ENCODE peak calls at places on chromosomes 11 and 22, in ten cellular contexts. V is fibroblast of lung; N is effector memory CD4-positive, alpha-beta T cell; K is MM.1S; O is RWPE2; B is heart left ventricle; A is cardiac muscle cell; S is stomach; F is CD8-positive, alpha-beta memory T cell; G is SJSA1. E is an unnamed sample. For H3K9me3 and H3K27me3, the result is how much of the 10 kb centered on the place peaks cover.

GRCh38 chr11:112172362-112172994 is 2.8 kb upstream of the BCO2 start:
- DNase-seq in V (peak), N (no peak), K (no peak), O (no peak), B (no peak), A (no peak), S (no peak), F (no peak), G (no peak), E (no peak)

GRCh38 chr11:1912314-1912878 is 7.1 kb upstream of the TNNT3 start:
- DNase-seq in V (no peak), N (no peak), K (no peak), O (no peak), B (peak), A (no peak), S (no peak), F (no peak), G (no peak), E (no peak)

GRCh38 chr11:110428956-110429613 is 663 bp upstream of the FDX1 start:
- DNase-seq in V (no peak), N (no peak), K (peak), O (no peak), B (no peak), A (no peak), S (no peak), F (no peak), G (no peak), E (no peak)

GRCh38 chr11:130211781-130212401 is 52.3 kb downstream of the ST14 start:
- DNase-seq in V (no peak), N (no peak), K (no peak), O (peak), B (peak), A (no peak), S (peak), F (no peak), G (no peak), E (no peak)

GRCh38 chr22:20858615-20859416 is at the start of the genes PI4KA and SNAP29:
- DNase-seq in V (peak), N (peak), K (peak), O (peak), B (peak), A (peak), S (peak), F (peak), G (peak), E (peak)

GRCh38 chr11:71183878-71184277 is 68.5 kb downstream of the SHANK2 start:
- DNase-seq in V (no peak), N (no peak), K (no peak), O (no peak), B (no peak), A (no peak), S (no peak), F (no peak), G (no peak), E (no peak)

GRCh38 chr11:122882809-122883681 is 486 bp downstream of the JHY start:
- DNase-seq in V (no peak), N (peak), K (peak), O (no peak), B (peak), A (peak), S (peak), F (peak), G (peak), E (peak)

GRCh38 chr11:123185326-123185725 is 9.7 kb downstream of the CLMP start:
- DNase-seq in V (no peak), N (no peak), K (no peak), O (no peak), B (no peak), A (peak), S (no peak), F (no peak), G (no peak), E (no peak)

GRCh38 chr22:24761888-24762675 is 12.4 kb downstream of the PIWIL3 start:
- DNase-seq in V (no peak), N (no peak), K (no peak), O (no peak), B (no peak), A (no peak), S (peak), F (no peak), G (no peak), E (no peak)

GRCh38 chr11:103380031-103380430 is 270.8 kb downstream of the DYNC2H1 start:
- DNase-seq in V (no peak), N (no peak), K (no peak), O (no peak), B (no peak), A (no peak), S (no peak), F (no peak), G (no peak), E (no peak)

GRCh38 chr11:69500285-69501120 is 19.0 kb downstream of the LINC01488 start:
- DNase-seq in V (no peak), N (no peak), K (no peak), O (peak), B (no peak), A (no peak), S (no peak), F (no peak), G (no peak), E (peak)

GRCh38 chr11:73980001-73980960 is 2.4 kb downstream of the UCP2 start:
- DNase-seq in V (peak), N (peak), K (peak), O (no peak), B (peak), A (no peak), S (peak), F (peak), G (no peak), E (no peak)

GRCh38 chr22:27972732-27973698 is 54.0 kb upstream of the PITPNB start:
- DNase-seq in V (no peak), N (no peak), K (no peak), O (no peak), B (no peak), A (no peak), S (no peak), F (no peak), G (no peak), E (no peak)

GRCh38 chr11:79440451-79441158 is at the start of gene TENM4:
- DNase-seq in V (peak), N (no peak), K (peak), O (peak), B (peak), A (peak), S (peak), F (no peak), G (no peak), E (peak)

GRCh38 chr11:2390091-2390870 is 10.3 kb upstream of the TSSC4 start:
- DNase-seq in V (peak), N (no peak), K (no peak), O (no peak), B (no peak), A (no peak), S (no peak), F (no peak), G (no peak), E (no peak)

GRCh38 chr11:110606415-110606814 is 105.8 kb downstream of the ARHGAP20 start:
- DNase-seq in V (no peak), N (no peak), K (no peak), O (no peak), B (no peak), A (peak), S (no peak), F (no peak), G (no peak), E (no peak)

GRCh38 chr11:63866211-63866610 is 27.3 kb downstream of the MARK2 start:
- DNase-seq in V (peak), N (peak), K (peak), O (no peak), B (peak), A (no peak), S (peak), F (peak), G (no peak), E (no peak)

GRCh38 chr11:102343789-102344188 is 3.2 kb upstream of the BIRC2 start:
- DNase-seq in V (peak), N (no peak), K (no peak), O (no peak), B (no peak), A (no peak), S (no peak), F (no peak), G (no peak), E (no peak)

GRCh38 chr11:118171274-118172062 is 5.0 kb downstream of the SCN2B start:
- DNase-seq in V (peak), N (peak), K (peak), O (peak), B (peak), A (peak), S (peak), F (peak), G (peak), E (peak)

GRCh38 chr11:34004226-34004625 is 47.3 kb upstream of the CAPRIN1 start:
- DNase-seq in V (no peak), N (no peak), K (no peak), O (no peak), B (no peak), A (no peak), S (no peak), F (no peak), G (no peak), E (no peak)

GRCh38 chr11:25775608-25776007 is 556.3 kb upstream of the ANO3 start:
- DNase-seq in V (peak), N (no peak), K (no peak), O (no peak), B (no peak), A (no peak), S (no peak), F (no peak), G (no peak), E (no peak)

GRCh38 chr11:70210516-70210915 is 7.4 kb downstream of the FADD start:
- DNase-seq in V (no peak), N (no peak), K (no peak), O (no peak), B (no peak), A (no peak), S (no peak), F (no peak), G (no peak), E (no peak)

GRCh38 chr11:1758611-1759150 is 5.0 kb downstream of the CTSD start:
- DNase-seq in V (no peak), N (no peak), K (no peak), O (no peak), B (no peak), A (no peak), S (no peak), F (no peak), G (no peak), E (no peak)

GRCh38 chr11:110907629-110908028 is 195.4 kb upstream of the ARHGAP20 start:
- DNase-seq in V (peak), N (no peak), K (peak), O (peak), B (no peak), A (no peak), S (peak), F (no peak), G (peak), E (peak)

GRCh38 chr11:125140251-125140650 is 24.3 kb upstream of the PKNOX2 start:
- DNase-seq in V (no peak), N (no peak), K (no peak), O (no peak), B (no peak), A (no peak), S (no peak), F (no peak), G (no peak), E (no peak)

GRCh38 chr11:33500331-33500730 is 200.3 kb downstream of the C11orf91 start:
- DNase-seq in V (no peak), N (no peak), K (no peak), O (no peak), B (no peak), A (no peak), S (no peak), F (no peak), G (no peak), E (no peak)

GRCh38 chr11:74568028-74568427 is 24.4 kb upstream of the POLD3 start:
- DNase-seq in V (no peak), N (no peak), K (no peak), O (no peak), B (no peak), A (no peak), S (no peak), F (no peak), G (no peak), E (no peak)

GRCh38 chr11:94793002-94793401 is 24.8 kb downstream of the AMOTL1 start:
- DNase-seq in V (peak), N (no peak), K (no peak), O (no peak), B (no peak), A (no peak), S (no peak), F (no peak), G (no peak), E (no peak)

DNA sequence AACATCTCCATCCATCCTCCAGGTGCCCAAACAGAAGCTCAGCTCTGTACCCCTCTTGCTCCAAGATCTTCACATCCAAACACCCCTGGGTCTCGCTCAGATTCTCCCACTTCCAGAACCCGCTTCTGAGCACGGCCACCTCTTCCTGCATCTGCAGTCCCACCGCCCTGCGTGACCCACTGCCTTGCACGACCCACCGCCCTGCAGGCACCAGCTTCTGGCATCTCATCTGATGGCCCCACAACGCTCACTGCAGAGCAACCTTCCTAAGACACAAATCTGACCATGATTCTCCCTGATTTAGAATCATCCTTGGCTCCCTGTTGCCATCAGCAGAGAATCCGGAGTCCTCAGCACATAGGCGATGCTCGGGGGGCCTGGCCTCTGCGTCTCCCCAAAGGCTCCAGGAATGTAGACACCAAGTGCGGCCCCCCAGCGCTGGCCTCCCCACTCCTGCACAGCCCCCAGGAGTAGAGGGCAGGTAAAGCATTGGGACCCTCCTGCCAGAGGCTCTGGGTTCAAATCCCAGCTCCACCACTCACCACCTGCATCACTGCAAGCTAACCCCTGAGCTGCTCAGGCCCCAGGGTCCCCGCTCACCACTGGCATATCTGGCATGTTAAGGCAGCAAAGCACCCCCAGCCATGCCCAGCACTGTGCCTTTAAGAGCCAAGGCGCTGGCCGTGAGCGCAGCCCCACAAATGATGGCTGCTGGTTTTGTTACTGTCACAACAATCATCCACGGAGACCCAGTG is 459.3 kb downstream of the BRD1 start:
- DNase-seq in V (no peak), N (no peak), K (no peak), O (peak), B (no peak), A (no peak), S (peak), F (no peak), G (no peak), E (no peak)
- H3K9me3 ChIP-seq in V (under half), N (under half), K (under half), O (under half), B (under half), A (under half), S (under half), F (under half), G (under half), E (under half)

GRCh38 chr22:36816338-36816634 is 549 bp downstream of the PVALB start:
- DNase-seq in V (no peak), N (no peak), K (no peak), O (no peak), B (no peak), A (peak), S (no peak), F (no peak), G (no peak), E (peak)

GRCh38 chr22:36817429-36817783 is 571 bp upstream of the PVALB start:
- DNase-seq in V (no peak), N (no peak), K (no peak), O (no peak), B (no peak), A (no peak), S (no peak), F (no peak), G (no peak), E (no peak)

GRCh38 chr22:36816635-36817428 is at the start of gene PVALB:
- DNase-seq in V (peak), N (no peak), K (peak), O (no peak), B (no peak), A (peak), S (no peak), F (no peak), G (no peak), E (peak)

GRCh38 chr22:36814796-36815195 is 2.0 kb downstream of the PVALB start:
- DNase-seq in V (no peak), N (no peak), K (no peak), O (no peak), B (no peak), A (no peak), S (no peak), F (no peak), G (no peak), E (no peak)

GRCh38 chr22:36815558-36816337 is 1.1 kb downstream of the PVALB start:
- DNase-seq in V (no peak), N (no peak), K (no peak), O (no peak), B (no peak), A (no peak), S (no peak), F (no peak), G (no peak), E (no peak)
- H3K27me3 ChIP-seq in V (under half), N (under half), K (half or more), O (half or more), B (half or more), A (half or more), S (half or more), F (under half), G (half or more), E (under half)

GRCh38 chr11:113874920-113875413 is 405 bp downstream of the USP28 start:
- DNase-seq in V (peak), N (no peak), K (peak), O (no peak), B (no peak), A (peak), S (no peak), F (no peak), G (peak), E (no peak)

GRCh38 chr11:113877673-113878060 is 2.3 kb upstream of the USP28 start:
- DNase-seq in V (no peak), N (no peak), K (no peak), O (no peak), B (no peak), A (no peak), S (no peak), F (no peak), G (no peak), E (no peak)

GRCh38 chr11:113876074-113876797 is 864 bp upstream of the USP28 start:
- DNase-seq in V (no peak), N (no peak), K (peak), O (no peak), B (no peak), A (no peak), S (no peak), F (no peak), G (no peak), E (no peak)

GRCh38 chr11:113875414-113876073 is at the start of gene USP28:
- DNase-seq in V (peak), N (peak), K (peak), O (peak), B (peak), A (peak), S (peak), F (peak), G (peak), E (peak)

GRCh38 chr11:113876798-113877672 is 1.7 kb upstream of the USP28 start:
- DNase-seq in V (no peak), N (no peak), K (no peak), O (no peak), B (no peak), A (no peak), S (no peak), F (no peak), G (no peak), E (no peak)
- H3K4me3 ChIP-seq in V (no peak), N (no peak), K (no peak), O (no peak), B (no peak), A (no peak), S (no peak), F (no peak), G (no peak), E (no peak)

DNA sequence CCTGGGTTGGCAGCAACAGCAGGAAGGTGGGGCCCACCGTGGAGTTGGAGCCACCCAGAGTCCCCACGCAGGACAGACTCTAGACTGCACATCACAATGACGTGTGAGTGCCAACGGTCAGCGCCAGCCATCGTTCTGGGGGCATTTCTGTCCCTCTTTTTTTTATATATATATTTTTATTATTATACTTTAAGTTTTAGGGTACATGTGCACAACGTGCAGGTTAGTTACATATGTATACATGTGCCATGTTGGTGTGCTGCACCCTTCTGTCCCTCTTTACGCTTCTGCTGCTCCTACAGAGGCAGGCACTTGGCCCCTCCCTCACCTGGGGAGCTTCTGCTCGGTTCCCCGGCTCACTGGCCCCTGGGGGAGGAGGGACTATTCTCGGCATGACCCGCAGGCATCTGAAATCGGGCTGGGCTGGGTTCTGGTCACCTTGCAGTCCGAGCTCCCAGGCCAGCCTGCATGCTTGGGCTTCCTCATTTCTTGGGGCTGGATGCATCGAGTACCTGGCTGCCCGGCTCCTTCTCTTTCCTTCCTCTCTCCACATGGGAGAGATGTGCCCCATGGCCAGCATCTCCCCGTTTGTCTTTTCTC is 787.4 kb downstream of the TBC1D22A start:
- DNase-seq in V (no peak), N (no peak), K (no peak), O (no peak), B (no peak), A (no peak), S (peak), F (no peak), G (no peak), E (no peak)
- H3K9me3 ChIP-seq in V (under half), N (under half), K (under half), O (under half), B (under half), A (under half), S (under half), F (under half), G (under half), E (under half)

DNA sequence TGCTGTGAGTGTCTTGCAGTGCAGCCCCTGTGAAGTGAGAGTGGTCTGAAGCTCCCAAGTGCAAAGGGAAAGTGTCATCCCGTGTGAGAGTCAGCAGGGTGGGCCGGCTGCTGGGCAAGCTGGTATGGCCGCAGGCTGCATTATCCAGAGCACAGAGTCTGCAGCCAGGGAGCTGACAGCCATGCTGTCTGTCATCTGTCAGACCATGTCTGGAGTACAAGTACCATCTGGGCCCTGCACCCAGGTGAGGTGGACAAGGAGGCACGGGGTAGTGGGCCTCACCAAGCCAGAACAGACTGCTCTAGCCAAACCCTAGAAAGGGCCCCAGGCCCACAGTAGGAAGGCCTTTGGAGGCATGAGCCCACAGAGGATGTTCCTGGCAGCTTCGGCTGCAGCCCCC is 20.2 kb downstream of the LMO1 start:
- DNase-seq in V (no peak), N (no peak), K (no peak), O (no peak), B (no peak), A (no peak), S (no peak), F (no peak), G (no peak), E (no peak)
- H3K27me3 ChIP-seq in V (under half), N (under half), K (under half), O (under half), B (under half), A (under half), S (under half), F (under half), G (under half), E (under half)